ENCODE peak calls at places on chromosomes 1 and 21, in five cellular contexts. Q is HFFc6, V is NCI-H1694, R is head of caudate nucleus, W is NCI-H2081. Z is an unnamed sample.

GRCh38 chr1:27153549-27153886 is 1.4 kb downstream of the SLC9A1 start:
- DNase-seq in Q (no peak), V (no peak), R (no peak), W (no peak), Z (no peak)

GRCh38 chr1:229065613-229066012 is 205.3 kb upstream of the RAB4A start:
- DNase-seq in Q (no peak), V (no peak), R (no peak), W (no peak), Z (no peak)

GRCh38 chr1:93979718-93980319 is 70.6 kb upstream of the GCLM start:
- DNase-seq in Q (peak; percentile 84), V (peak; percentile 99), R (no peak), W (peak; percentile 78), Z (peak; percentile 54)

GRCh38 chr1:206828061-206828460 is 37.4 kb upstream of the IL20 start:
- DNase-seq in Q (no peak), V (no peak), R (peak; percentile 7), W (no peak), Z (no peak)

GRCh38 chr1:58898739-58899580 is 115.1 kb upstream of the JUN start:
- DNase-seq in Q (no peak), V (no peak), R (peak; percentile 46), W (no peak), Z (no peak)

GRCh38 chr21:38668501-38668900 is 137.2 kb upstream of the ETS2 start:
- DNase-seq in Q (no peak), V (no peak), R (no peak), W (no peak), Z (no peak)

GRCh38 chr1:175628548-175629317 is 114.7 kb downstream of the TNR start:
- DNase-seq in Q (no peak), V (no peak), R (peak; percentile 39), W (no peak), Z (no peak)

GRCh38 chr1:248825136-248825535 is 579 bp downstream of the SH3BP5L start:
- DNase-seq in Q (no peak), V (no peak), R (no peak), W (no peak), Z (no peak)

GRCh38 chr1:228018961-228019721 is 12.3 kb downstream of the WNT3A start:
- DNase-seq in Q (no peak), V (no peak), R (no peak), W (no peak), Z (no peak)

GRCh38 chr1:223834660-223835263 is 11.0 kb downstream of the TP53BP2 start:
- DNase-seq in Q (peak; percentile 79), V (no peak), R (no peak), W (no peak), Z (peak; percentile 87)

GRCh38 chr1:182672487-182672836 is 11.9 kb downstream of the RGS8 start:
- DNase-seq in Q (no peak), V (no peak), R (peak; percentile 58), W (no peak), Z (no peak)

GRCh38 chr21:45108808-45109800 is 34.7 kb downstream of the ADARB1 start:
- DNase-seq in Q (no peak), V (no peak), R (no peak), W (no peak), Z (no peak)

GRCh38 chr1:159790237-159790917 is 9.6 kb downstream of the DUSP23 start:
- DNase-seq in Q (no peak), V (peak; percentile 12), R (no peak), W (peak; percentile 34), Z (peak; percentile 22)

GRCh38 chr1:20732071-20732587 is 374 bp downstream of the SH2D5 start:
- DNase-seq in Q (peak; percentile 58), V (peak; percentile 22), R (peak; percentile 91), W (peak; percentile 84), Z (peak; percentile 80)

GRCh38 chr1:14602131-14602530 is 3.6 kb downstream of the KAZN start:
- DNase-seq in Q (no peak), V (peak; percentile 40), R (peak; percentile 88), W (no peak), Z (no peak)

GRCh38 chr1:96075704-96076455 is 645.7 kb upstream of the PTBP2 start:
- DNase-seq in Q (no peak), V (no peak), R (no peak), W (no peak), Z (peak; percentile 59)

GRCh38 chr1:118871510-118872240 is 116.5 kb downstream of the TBX15 start:
- DNase-seq in Q (no peak), V (no peak), R (no peak), W (no peak), Z (no peak)

GRCh38 chr1:67766117-67766978 is 66.9 kb downstream of the GNG12 start:
- DNase-seq in Q (peak; percentile 86), V (peak; percentile 60), R (peak; percentile 61), W (peak; percentile 76), Z (peak; percentile 86)

GRCh38 chr1:39081266-39082139 is 55.4 kb downstream of the NDUFS5 start:
- DNase-seq in Q (no peak), V (no peak), R (no peak), W (peak; percentile 15), Z (peak; percentile 13)

GRCh38 chr21:35484856-35485255 is 435.8 kb upstream of the RUNX1 start:
- DNase-seq in Q (no peak), V (no peak), R (no peak), W (no peak), Z (no peak)

GRCh38 chr21:33406493-33406892 is 3.3 kb downstream of the IFNGR2 start:
- DNase-seq in Q (no peak), V (no peak), R (no peak), W (no peak), Z (no peak)